ENCODE peak calls at places on chromosome 3, in nine cellular contexts. X is cardiac muscle cell, V is adrenal gland, Y is testis, I is body of pancreas, O is heart left ventricle, G is spleen, L is mesenchymal stem cell, H is GM23338. K is an unnamed sample.

GRCh38 chr3:71369733-71370391 is 213.7 kb downstream of the FOXP1 start:
- DNase-seq in G (no peak), O (no peak), L (no peak), X (no peak), Y (no peak), H (no peak), V (no peak), I (no peak), K (no peak)

GRCh38 chr3:56799251-56799882 is 2.4 kb downstream of the ARHGEF3 start:
- DNase-seq in H (peak; percentile 81), G (no peak), X (peak; percentile 59), O (no peak), I (no peak), Y (no peak), L (peak; percentile 73), V (peak; percentile 29), K (no peak)

GRCh38 chr3:196528639-196529233 is 13.6 kb upstream of the SMCO1 start:
- DNase-seq in Y (peak; percentile 84), X (peak; percentile 72), L (peak; percentile 58), O (peak; percentile 91), G (peak; percentile 95), H (peak; percentile 87), I (peak; percentile 66), V (peak; percentile 71), K (peak; percentile 76)

GRCh38 chr3:150216041-150216811 is 191.9 kb upstream of the TSC22D2 start:
- DNase-seq in V (no peak), X (peak; percentile 73), I (no peak), H (no peak), L (peak; percentile 33), G (no peak), O (peak; percentile 69), Y (no peak), K (peak; percentile 59)

GRCh38 chr3:190903156-190903555 is 40.7 kb upstream of the GMNC start:
- DNase-seq in I (no peak), O (no peak), H (no peak), Y (no peak), G (no peak), X (no peak), V (no peak), L (no peak), K (no peak)

GRCh38 chr3:43512749-43513404 is 108.9 kb downstream of the ANO10 start:
- DNase-seq in H (no peak), X (no peak), Y (no peak), V (no peak), I (no peak), L (peak; percentile 83), G (no peak), O (no peak), K (no peak)

GRCh38 chr3:22685598-22685997 is 517.5 kb upstream of the UBE2E2 start:
- DNase-seq in I (no peak), X (no peak), H (peak; percentile 45), V (no peak), G (no peak), Y (no peak), O (no peak), L (peak; percentile 35), K (no peak)

GRCh38 chr3:149971403-149972075 is 844 bp upstream of the PFN2 start:
- DNase-seq in V (peak; percentile 69), Y (peak; percentile 87), O (no peak), G (peak; percentile 82), L (peak; percentile 83), H (peak; percentile 90), X (peak; percentile 82), I (peak; percentile 67), K (peak; percentile 57)

GRCh38 chr3:82736696-82737277 is 975.3 kb upstream of the GBE1 start:
- DNase-seq in O (no peak), L (no peak), I (no peak), X (no peak), H (no peak), G (no peak), Y (no peak), V (no peak), K (no peak)

GRCh38 chr3:184323696-184324095 is 9.3 kb downstream of the EIF4G1 start:
- DNase-seq in L (no peak), G (no peak), I (no peak), X (no peak), H (no peak), O (no peak), V (peak; percentile 54), Y (peak; percentile 49), K (no peak)

GRCh38 chr3:193190387-193190786 is 50.6 kb upstream of the PLAAT1 start:
- DNase-seq in O (no peak), V (peak; percentile 20), I (peak; percentile 30), L (peak; percentile 10), Y (peak; percentile 67), H (peak; percentile 94), G (no peak), X (peak; percentile 74), K (no peak)

GRCh38 chr3:70580021-70580420 is 267.6 kb upstream of the MDFIC2 start:
- DNase-seq in V (no peak), X (no peak), H (no peak), Y (no peak), L (no peak), G (no peak), I (no peak), O (no peak), K (no peak)

GRCh38 chr3:37961622-37962455 is 28.7 kb upstream of the VILL start:
- DNase-seq in X (no peak), V (no peak), Y (no peak), H (peak; percentile 68), O (no peak), L (no peak), G (no peak), I (no peak), K (no peak)

GRCh38 chr3:42129014-42129953 is 38.1 kb downstream of the TRAK1 start:
- DNase-seq in Y (no peak), X (no peak), V (no peak), G (no peak), L (peak; percentile 38), O (no peak), H (peak; percentile 33), I (peak; percentile 45), K (no peak)

GRCh38 chr3:12990781-12991480 is 82.3 kb downstream of the IQSEC1 start:
- DNase-seq in Y (no peak), O (no peak), V (no peak), X (no peak), H (no peak), I (no peak), L (peak; percentile 88), G (peak; percentile 65), K (no peak)

GRCh38 chr3:66144792-66145733 is 75.7 kb upstream of the SLC25A26 start:
- DNase-seq in H (no peak), O (no peak), V (no peak), X (no peak), L (peak; percentile 19), I (no peak), G (no peak), Y (no peak), K (no peak)

DNA sequence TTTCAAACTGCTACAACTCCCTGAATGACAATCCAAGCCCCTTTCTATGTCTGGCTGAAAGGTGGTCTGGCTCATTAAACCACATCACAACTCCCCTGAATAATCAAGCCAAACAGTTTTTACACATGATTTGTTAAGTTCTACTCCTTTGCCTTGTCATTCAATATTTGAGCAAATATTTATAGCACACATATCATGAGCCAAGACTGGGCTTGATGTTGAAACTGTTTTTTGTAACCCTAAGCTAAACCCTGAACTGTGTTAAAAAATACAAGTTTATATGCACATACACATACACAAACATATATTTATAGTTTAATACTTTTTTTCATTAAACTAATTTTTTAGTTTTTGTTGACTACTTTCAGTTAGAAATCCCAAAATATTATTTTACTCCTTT is 125.6 kb downstream of the RBMS3 start:
- DNase-seq in O (no peak), Y (no peak), X (no peak), L (no peak), V (no peak), G (no peak), I (no peak), H (no peak), K (no peak)
- H3K27me3 ChIP-seq in O (no peaks in the 10 kb centered on the region), Y (no peaks in the 10 kb centered on the region), X (no peaks in the 10 kb centered on the region), L (no peaks in the 10 kb centered on the region), V (no peaks in the 10 kb centered on the region), G (no peaks in the 10 kb centered on the region), I (no peaks in the 10 kb centered on the region), H (no peaks in the 10 kb centered on the region), K (no peaks in the 10 kb centered on the region)

DNA sequence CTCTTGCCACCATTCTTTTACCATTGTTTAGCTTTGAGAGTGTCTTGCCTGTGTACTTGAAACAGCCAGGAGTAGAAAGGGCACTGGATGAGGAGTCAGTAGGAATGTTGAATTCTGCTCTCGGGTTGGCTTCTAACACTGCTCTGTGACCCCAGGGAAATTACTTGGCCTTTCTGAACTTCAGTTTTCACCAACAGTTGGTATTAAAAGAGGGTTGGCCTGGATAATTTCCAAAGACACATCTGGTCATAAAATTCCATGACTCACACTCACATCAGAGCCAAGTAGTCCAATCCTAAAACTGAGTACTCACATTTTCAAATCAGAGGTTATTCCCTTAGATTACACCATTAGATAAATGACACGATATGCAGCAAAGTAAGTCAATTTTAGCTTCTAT is 141.6 kb downstream of the ECT2 start:
- DNase-seq in G (no peak), I (no peak), O (no peak), X (no peak), Y (no peak), V (no peak), H (no peak), L (peak; percentile 48), K (no peak)
- H3K4me3 ChIP-seq in G (no peak overlapping the region), I (no peak overlapping the region), O (no peak overlapping the region), X (no peak overlapping the region), Y (no peak overlapping the region), V (no peak overlapping the region), H (no peak overlapping the region), L (no peak overlapping the region), K (no peak overlapping the region)

GRCh38 chr3:99764377-99764776 is 53.3 kb upstream of the CMSS1 start:
- DNase-seq in X (no peak), O (no peak), V (no peak), Y (no peak), G (no peak), L (no peak), H (no peak), I (no peak), K (no peak)
- H3K4me1 ChIP-seq in X (no peaks in the 10 kb centered on the region), O (peaks cover 16% of the 10 kb centered on the region), V (no peaks in the 10 kb centered on the region), Y (no peaks in the 10 kb centered on the region), G (no peaks in the 10 kb centered on the region), L (peaks cover 13% of the 10 kb centered on the region), H (no peaks in the 10 kb centered on the region), I (no peaks in the 10 kb centered on the region), K (peaks cover 35% of the 10 kb centered on the region)

GRCh38 chr3:147392083-147392916 is 14.0 kb downstream of the ZIC4 start:
- DNase-seq in G (peak; percentile 57), I (peak; percentile 55), H (peak; percentile 96), L (no peak), Y (peak; percentile 82), V (no peak), X (peak; percentile 64), O (no peak), K (no peak)
- H3K27me3 ChIP-seq in G (peaks cover 96% of the 10 kb centered on the region), I (no peaks in the 10 kb centered on the region), H (peaks cover 100% of the 10 kb centered on the region), L (peaks cover 18% of the 10 kb centered on the region), Y (no peaks in the 10 kb centered on the region), V (peaks cover 95% of the 10 kb centered on the region), X (peaks cover 100% of the 10 kb centered on the region), O (peaks cover 95% of the 10 kb centered on the region), K (peaks cover 100% of the 10 kb centered on the region)